ENCODE peak calls at places on chromosomes 16 and 17, in seven cellular contexts. D is upper lobe of right lung, C is AG04449, P is retinal pigment epithelial cell, O is keratinocyte, T is HL-60, B is esophagus muscularis mucosa. A is an unnamed sample.
A peak's percentile ranks its signal among the peaks of the same experiment; 100 is the strongest.

GRCh38 chr17:47935961-47936360 is 5.4 kb upstream of the PNPO start:
- DNase-seq in D (no peak), C (peak; percentile 21), P (peak; percentile 65), O (peak; percentile 88), T (no peak), B (no peak), A (peak; percentile 78)

GRCh38 chr17:2852211-2852610 is 56.0 kb downstream of the RAP1GAP2 start:
- DNase-seq in D (no peak), C (no peak), P (no peak), O (no peak), T (no peak), B (no peak), A (no peak)

GRCh38 chr16:14003119-14003570 is 68.0 kb upstream of the MRTFB start:
- DNase-seq in D (peak; percentile 88), C (no peak), P (no peak), O (no peak), T (peak; percentile 7), B (no peak), A (peak; percentile 57)

GRCh38 chr17:67221062-67221998 is 23.7 kb downstream of the HELZ start:
- DNase-seq in D (no peak), C (no peak), P (no peak), O (no peak), T (no peak), B (no peak), A (peak; percentile 76)

GRCh38 chr16:54503011-54503410 is 216.4 kb upstream of the IRX3 start:
- DNase-seq in D (no peak), C (no peak), P (no peak), O (no peak), T (no peak), B (no peak), A (no peak)

GRCh38 chr17:49861150-49861884 is 13.4 kb upstream of the TAC4 start:
- DNase-seq in D (no peak), C (no peak), P (no peak), O (peak; percentile 23), T (no peak), B (no peak), A (peak; percentile 38)

GRCh38 chr17:80476877-80477646 is 655 bp upstream of the NPTX1 start:
- DNase-seq in D (no peak), C (no peak), P (no peak), O (no peak), T (no peak), B (no peak), A (no peak)

GRCh38 chr17:31688704-31689103 is 170.3 kb downstream of the COPRS start:
- DNase-seq in D (no peak), C (no peak), P (no peak), O (no peak), T (no peak), B (no peak), A (no peak)

GRCh38 chr16:1093284-1094123 is 2.5 kb downstream of the C1QTNF8 start:
- DNase-seq in D (no peak), C (no peak), P (no peak), O (no peak), T (no peak), B (no peak), A (no peak)

GRCh38 chr17:65865715-65866425 is 304.4 kb upstream of the AXIN2 start:
- DNase-seq in D (no peak), C (no peak), P (no peak), O (no peak), T (no peak), B (no peak), A (no peak)

GRCh38 chr17:75919611-75920010 is 14.9 kb upstream of the MRPL38 start:
- DNase-seq in D (no peak), C (no peak), P (no peak), O (no peak), T (no peak), B (no peak), A (no peak)

GRCh38 chr17:13940858-13941665 is 128.2 kb upstream of the COX10 start:
- DNase-seq in D (no peak), C (no peak), P (no peak), O (no peak), T (no peak), B (no peak), A (no peak)

GRCh38 chr17:79747508-79748295 is 17.0 kb downstream of the ENPP7 start:
- DNase-seq in D (no peak), C (no peak), P (no peak), O (no peak), T (no peak), B (no peak), A (no peak)

GRCh38 chr16:58661199-58661830 is 23.3 kb downstream of the SLC38A7 start:
- DNase-seq in D (no peak), C (peak; percentile 56), P (peak; percentile 65), O (no peak), T (no peak), B (no peak), A (peak; percentile 94)

GRCh38 chr16:85625053-85625452 is 11.9 kb downstream of the GSE1 start:
- DNase-seq in D (no peak), C (no peak), P (no peak), O (no peak), T (no peak), B (no peak), A (no peak)

GRCh38 chr17:20925091-20925490 is 117.7 kb downstream of the USP22 start:
- DNase-seq in D (no peak), C (no peak), P (no peak), O (no peak), T (no peak), B (no peak), A (peak; percentile 40)

GRCh38 chr16:80580109-80580832 is 39.5 kb downstream of the DYNLRB2 start:
- DNase-seq in D (no peak), C (no peak), P (no peak), O (no peak), T (no peak), B (no peak), A (peak; percentile 63)

GRCh38 chr17:79987187-79987889 is 48.3 kb downstream of the TBC1D16 start:
- DNase-seq in D (no peak), C (no peak), P (no peak), O (no peak), T (no peak), B (no peak), A (peak; percentile 32)

GRCh38 chr17:3447625-3448024 is 14.0 kb upstream of the OR1E2 start:
- DNase-seq in D (no peak), C (no peak), P (no peak), O (no peak), T (no peak), B (no peak), A (peak; percentile 0)

GRCh38 chr17:67422887-67423286 is 45.8 kb downstream of the PITPNC1 start:
- DNase-seq in D (no peak), C (no peak), P (no peak), O (no peak), T (no peak), B (no peak), A (peak; percentile 8)

GRCh38 chr17:74282587-74283370 is 8.7 kb downstream of the DNAI2 start:
- DNase-seq in D (no peak), C (no peak), P (no peak), O (no peak), T (no peak), B (no peak), A (no peak)

GRCh38 chr17:68831170-68831569 is 124.0 kb downstream of the ABCA8 start:
- DNase-seq in D (no peak), C (no peak), P (no peak), O (no peak), T (no peak), B (no peak), A (no peak)

DNA sequence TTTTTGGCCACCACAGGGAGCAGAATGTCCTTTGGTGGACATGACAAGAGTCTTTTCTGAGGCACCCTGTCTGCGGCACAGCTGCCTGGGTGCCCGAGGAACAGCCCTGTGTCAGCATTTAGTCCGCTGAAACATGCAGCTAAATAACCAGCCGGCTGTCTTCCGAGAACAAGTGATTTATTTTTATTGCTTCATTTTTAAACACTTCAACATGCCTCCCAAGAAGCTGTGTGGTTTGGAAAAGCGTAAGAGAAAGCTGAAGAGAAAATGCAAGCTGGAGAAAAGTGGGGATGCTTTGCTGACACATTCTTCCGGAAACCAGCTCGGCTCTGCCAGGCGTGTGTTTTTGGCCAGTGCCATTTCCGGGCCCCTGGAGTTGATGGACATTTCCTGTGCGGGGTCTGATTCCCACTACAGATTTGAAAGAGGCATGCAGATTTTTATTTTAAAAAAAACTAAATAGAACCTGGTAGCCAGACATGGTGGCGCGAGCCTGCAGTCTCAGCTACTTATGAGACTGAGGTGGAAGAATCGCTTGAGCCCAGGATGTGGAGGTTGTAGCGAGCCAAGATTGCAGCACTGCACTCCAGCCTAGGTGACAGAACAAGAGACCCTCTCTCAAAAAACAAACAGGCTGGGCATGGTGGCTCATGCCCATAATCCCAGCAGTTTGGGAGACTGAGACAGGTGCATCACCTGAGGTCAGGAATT is 94.8 kb downstream of the SEC14L1 start:
- DNase-seq in D (no peak), C (peak; percentile 79), P (no peak), O (no peak), T (no peak), B (peak; percentile 96), A (peak; percentile 87)
- H3K4me3 ChIP-seq in D (peak overlapping the region; percentile 3), C (peak overlapping the region; percentile 53), P (no peak overlapping the region), O (no peak overlapping the region), T (no peak overlapping the region), B (peak overlapping the region; percentile 45), A (peak overlapping the region; percentile 44)

DNA sequence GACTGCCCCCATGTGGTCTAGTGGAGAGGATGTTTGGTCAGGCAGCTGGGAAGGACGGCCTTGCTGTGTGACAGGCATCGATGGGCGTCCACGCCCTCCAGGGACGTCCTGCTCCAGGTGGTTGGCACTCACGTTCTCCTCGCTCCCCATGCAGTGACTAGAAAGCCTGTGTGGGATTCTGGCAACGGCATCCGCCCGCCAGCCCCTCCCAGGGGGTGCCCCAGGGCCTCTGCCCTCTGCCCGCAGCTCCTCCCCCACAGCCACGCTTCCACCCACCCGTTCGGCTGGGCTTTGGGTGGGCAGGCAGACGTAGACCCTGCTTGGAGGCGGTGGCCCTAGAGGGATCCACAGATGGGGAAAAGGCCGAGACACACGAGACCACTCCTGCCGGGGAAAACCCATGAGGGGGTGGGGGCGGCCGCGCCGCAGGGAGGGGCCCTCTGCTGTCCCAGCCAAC is 4.7 kb upstream of the IL17C start:
- DNase-seq in D (peak; percentile 80), C (no peak), P (no peak), O (no peak), T (no peak), B (no peak), A (peak; percentile 44)
- TF ChIP-seq CTCF in D (peak; percentile 35), C (peak; percentile 41), P (peak; percentile 46), O (peak; percentile 26), T (no peak), B (no peak), A (peak; percentile 57)

GRCh38 chr17:70691150-70691549 is 521.8 kb downstream of the KCNJ2 start:
- DNase-seq in D (no peak), C (no peak), P (no peak), O (no peak), T (no peak), B (no peak), A (no peak)
- H3K4me3 ChIP-seq in D (no peak overlapping the region), C (no peak overlapping the region), P (no peak overlapping the region), O (no peak overlapping the region), T (no peak overlapping the region), B (no peak overlapping the region), A (no peak overlapping the region)

DNA sequence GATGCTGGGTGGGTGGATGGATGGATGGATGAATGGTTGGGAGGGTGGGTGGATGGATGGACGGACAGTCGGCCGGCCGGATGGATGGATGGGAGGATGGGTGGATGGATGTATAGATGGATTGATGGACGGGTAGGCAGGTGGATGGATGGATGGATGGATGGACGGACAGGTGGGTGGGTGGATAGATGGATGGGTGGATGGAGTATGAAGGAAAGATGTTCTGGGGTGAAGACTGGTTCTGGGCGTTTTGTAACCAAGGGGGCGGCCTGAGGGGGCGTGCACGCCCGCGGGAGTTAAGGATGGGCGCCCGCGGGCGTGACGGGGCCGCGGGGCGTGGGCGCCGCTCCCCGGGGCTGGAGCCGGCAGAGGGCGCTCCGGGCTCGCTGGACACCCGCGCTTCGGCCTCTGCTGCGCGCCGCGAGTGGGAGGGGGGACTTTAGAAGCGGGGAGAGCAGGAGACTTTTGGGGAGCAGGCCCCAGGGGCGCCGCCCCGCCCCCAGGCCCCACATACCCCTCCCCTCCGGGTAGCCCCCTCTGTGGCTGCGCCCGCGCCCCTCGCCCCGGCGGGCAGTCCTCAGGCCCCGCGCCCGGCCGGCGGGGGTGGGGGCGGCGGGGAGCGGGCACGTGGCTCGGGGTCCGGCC is at the start of gene NECAB2:
- DNase-seq in D (no peak), C (no peak), P (no peak), O (no peak), T (no peak), B (no peak), A (peak; percentile 39)
- TF ChIP-seq CTCF in D (peak; percentile 56), C (peak; percentile 58), P (peak; percentile 49), O (peak; percentile 47), T (peak; percentile 11), B (peak; percentile 63), A (peak; percentile 50)

A was measured in choroid plexus epithelial cell.